ENCODE peak calls at places on chromosomes 1 and 21, in seven cellular contexts. K is GM23338; U is myocyte; J is heart left ventricle; X is astrocyte; G is CD8-positive, alpha-beta memory T cell; O is NCI-H1694 treated with DMSO at 0.1 percent for 48 hours. V is an unnamed sample.

GRCh38 chr1:245370905-245371581 is 216.3 kb downstream of the KIF26B start:
- DNase-seq in K (no peak), U (no peak), J (no peak), X (no peak), G (no peak), O (peak; percentile 32), V (no peak)

GRCh38 chr1:204408074-204408507 is 3.5 kb downstream of the PPP1R15B start:
- DNase-seq in K (peak; percentile 14), U (peak; percentile 81), J (no peak), X (peak; percentile 69), G (peak; percentile 35), O (no peak), V (peak; percentile 79)

GRCh38 chr1:25688390-25689119 is 72.0 kb downstream of the MAN1C1 start:
- DNase-seq in K (no peak), U (no peak), J (no peak), X (no peak), G (no peak), O (no peak), V (no peak)

GRCh38 chr1:151638812-151639211 is 27.0 kb downstream of the SNX27 start:
- DNase-seq in K (no peak), U (no peak), J (no peak), X (no peak), G (no peak), O (no peak), V (no peak)

GRCh38 chr1:42343049-42343448 is 8.0 kb upstream of the FOXJ3 start:
- DNase-seq in K (no peak), U (peak; percentile 39), J (no peak), X (no peak), G (no peak), O (no peak), V (no peak)

GRCh38 chr1:22557341-22557950 is 5.8 kb upstream of the EPHA8 start:
- DNase-seq in K (no peak), U (peak; percentile 60), J (no peak), X (no peak), G (no peak), O (no peak), V (peak; percentile 27)

GRCh38 chr1:213120386-213120785 is 69.3 kb downstream of the RPS6KC1 start:
- DNase-seq in K (no peak), U (no peak), J (no peak), X (no peak), G (no peak), O (no peak), V (no peak)

GRCh38 chr1:44266400-44267344 is 53.4 kb downstream of the DMAP1 start:
- DNase-seq in K (no peak), U (peak; percentile 25), J (no peak), X (no peak), G (no peak), O (peak; percentile 7), V (no peak)

GRCh38 chr1:200490183-200490582 is 80.3 kb upstream of the ZNF281 start:
- DNase-seq in K (no peak), U (no peak), J (no peak), X (no peak), G (no peak), O (no peak), V (no peak)

GRCh38 chr1:40796939-40797667 is 13.5 kb downstream of the KCNQ4 start:
- DNase-seq in K (no peak), U (peak; percentile 98), J (peak; percentile 84), X (no peak), G (no peak), O (no peak), V (peak; percentile 74)

GRCh38 chr1:66525086-66525485 is 8.9 kb upstream of the SGIP1 start:
- DNase-seq in K (no peak), U (no peak), J (no peak), X (no peak), G (no peak), O (no peak), V (no peak)

GRCh38 chr1:223844962-223845809 is 561 bp downstream of the TP53BP2 start:
- DNase-seq in K (peak; percentile 41), U (peak; percentile 80), J (no peak), X (peak; percentile 47), G (peak; percentile 68), O (peak; percentile 59), V (peak; percentile 82)

GRCh38 chr1:29688477-29689365 is 452.4 kb downstream of the PTPRU start:
- DNase-seq in K (no peak), U (no peak), J (no peak), X (peak; percentile 95), G (no peak), O (no peak), V (no peak)

GRCh38 chr21:26795866-26796329 is 49.3 kb downstream of the ADAMTS1 start:
- DNase-seq in K (no peak), U (peak; percentile 82), J (no peak), X (peak; percentile 89), G (no peak), O (no peak), V (no peak)

GRCh38 chr1:89966666-89967065 is 28.2 kb upstream of the ZNF326 start:
- DNase-seq in K (no peak), U (no peak), J (no peak), X (no peak), G (no peak), O (no peak), V (no peak)